ENCODE peak calls at places on chromosomes 13 and 19, in eight cellular contexts. Q, E, N, J, Y, T, L and A are unnamed samples.

GRCh38 chr13:114286808-114287207 is 5.4 kb downstream of the UPF3A start:
- DNase-seq in Y (no peak), E (no peak), Q (no peak), J (no peak), N (no peak), T (no peak), L (no peak), A (no peak)

GRCh38 chr13:99577934-99578917 is 77.0 kb downstream of the TM9SF2 start:
- DNase-seq in N (no peak), E (no peak), L (no peak), J (no peak), Q (no peak), T (no peak), Y (no peak), A (no peak)

GRCh38 chr13:48749699-48750473 is 96.2 kb downstream of the CYSLTR2 start:
- DNase-seq in J (no peak), L (peak), E (no peak), Y (peak), Q (peak), N (no peak), T (peak), A (no peak)

GRCh38 chr13:25652764-25653163 is 281.0 kb downstream of the ATP8A2 start:
- DNase-seq in T (no peak), L (no peak), J (no peak), Q (no peak), Y (no peak), E (no peak), N (no peak), A (no peak)

GRCh38 chr13:99041788-99042187 is 63.9 kb upstream of the DOCK9 start:
- DNase-seq in J (no peak), L (no peak), Q (no peak), T (no peak), N (no peak), Y (no peak), E (no peak), A (no peak)

GRCh38 chr13:71316964-71317363 is 550.0 kb downstream of the DACH1 start:
- DNase-seq in N (peak), L (no peak), T (peak), E (peak), Q (no peak), J (peak), Y (no peak), A (no peak)

GRCh38 chr13:26664942-26665341 is 95.6 kb downstream of the GPR12 start:
- DNase-seq in L (no peak), T (no peak), J (no peak), E (no peak), Q (no peak), N (no peak), Y (no peak), A (no peak)

GRCh38 chr19:6340493-6341201 is 7.2 kb upstream of the ACER1 start:
- DNase-seq in J (no peak), E (no peak), Q (no peak), Y (no peak), N (no peak), L (no peak), T (no peak), A (no peak)

GRCh38 chr19:32652893-32653625 is 21.9 kb downstream of the ANKRD27 start:
- DNase-seq in T (no peak), Y (no peak), J (no peak), N (peak), E (no peak), L (peak), Q (no peak), A (no peak)

GRCh38 chr19:52646571-52647222 is 8.5 kb upstream of the ZNF83 start:
- DNase-seq in Q (no peak), Y (no peak), T (no peak), E (no peak), L (no peak), N (no peak), J (no peak), A (no peak)